ENCODE peak calls at places on chromosomes 5 and 9, in eight cellular contexts. One of them, this sample, is unnamed.

GRCh38 chr5:132775439-132776076 is 1.5 kb downstream of the SEPTIN8 start:
- DNase-seq in right cardiac atrium: no peak
- DNase-seq in T follicular helper cell: no peak
- DNase-seq in HS-27A: no peak
- DNase-seq in NCI-H1694: no peak
- DNase-seq in endothelial cell: no peak
- DNase-seq in ELR: peak
- DNase-seq in CD8-positive, alpha-beta T cell: no peak
- DNase-seq in this sample: no peak

GRCh38 chr5:56616454-56617160 is 198.7 kb upstream of the MAP3K1 start:
- DNase-seq in endothelial cell: no peak
- DNase-seq in T follicular helper cell: no peak
- DNase-seq in ELR: no peak
- DNase-seq in CD8-positive, alpha-beta T cell: no peak
- DNase-seq in NCI-H1694: no peak
- DNase-seq in right cardiac atrium: no peak
- DNase-seq in HS-27A: no peak
- DNase-seq in this sample: no peak

GRCh38 chr9:106716820-106717219 is 146.1 kb upstream of the ZNF462 start:
- DNase-seq in right cardiac atrium: no peak
- DNase-seq in T follicular helper cell: no peak
- DNase-seq in endothelial cell: no peak
- DNase-seq in NCI-H1694: no peak
- DNase-seq in CD8-positive, alpha-beta T cell: no peak
- DNase-seq in HS-27A: no peak
- DNase-seq in ELR: peak
- DNase-seq in this sample: no peak

GRCh38 chr9:134162212-134162775 is 2.1 kb downstream of the RNU6ATAC start:
- DNase-seq in NCI-H1694: no peak
- DNase-seq in right cardiac atrium: peak
- DNase-seq in endothelial cell: no peak
- DNase-seq in HS-27A: no peak
- DNase-seq in CD8-positive, alpha-beta T cell: no peak
- DNase-seq in ELR: no peak
- DNase-seq in T follicular helper cell: no peak
- DNase-seq in this sample: no peak

GRCh38 chr5:168531191-168531590 is 2.1 kb downstream of the FBLL1 start:
- DNase-seq in CD8-positive, alpha-beta T cell: no peak
- DNase-seq in HS-27A: no peak
- DNase-seq in T follicular helper cell: no peak
- DNase-seq in right cardiac atrium: no peak
- DNase-seq in endothelial cell: no peak
- DNase-seq in ELR: no peak
- DNase-seq in NCI-H1694: no peak
- DNase-seq in this sample: no peak

GRCh38 chr9:110076894-110077725 is 130.8 kb downstream of the C9orf152 start:
- DNase-seq in endothelial cell: no peak
- DNase-seq in T follicular helper cell: no peak
- DNase-seq in HS-27A: peak
- DNase-seq in right cardiac atrium: no peak
- DNase-seq in CD8-positive, alpha-beta T cell: no peak
- DNase-seq in NCI-H1694: no peak
- DNase-seq in ELR: peak
- DNase-seq in this sample: no peak

GRCh38 chr5:10600629-10601245 is 36.9 kb downstream of the ANKRD33B start:
- DNase-seq in HS-27A: no peak
- DNase-seq in CD8-positive, alpha-beta T cell: no peak
- DNase-seq in T follicular helper cell: no peak
- DNase-seq in endothelial cell: no peak
- DNase-seq in right cardiac atrium: no peak
- DNase-seq in ELR: peak
- DNase-seq in NCI-H1694: peak
- DNase-seq in this sample: no peak

GRCh38 chr5:73901455-73901854 is 275.5 kb downstream of the ARHGEF28 start:
- DNase-seq in NCI-H1694: no peak
- DNase-seq in ELR: peak
- DNase-seq in right cardiac atrium: no peak
- DNase-seq in CD8-positive, alpha-beta T cell: no peak
- DNase-seq in HS-27A: no peak
- DNase-seq in T follicular helper cell: no peak
- DNase-seq in endothelial cell: no peak
- DNase-seq in this sample: no peak

GRCh38 chr9:94563548-94563947 is 8.7 kb downstream of the PCAT7 start:
- DNase-seq in right cardiac atrium: no peak
- DNase-seq in CD8-positive, alpha-beta T cell: no peak
- DNase-seq in NCI-H1694: no peak
- DNase-seq in ELR: no peak
- DNase-seq in HS-27A: no peak
- DNase-seq in endothelial cell: no peak
- DNase-seq in T follicular helper cell: no peak
- DNase-seq in this sample: no peak

GRCh38 chr9:72041775-72042194 is 18.6 kb downstream of the C9orf57 start:
- DNase-seq in NCI-H1694: no peak
- DNase-seq in ELR: peak
- DNase-seq in endothelial cell: no peak
- DNase-seq in T follicular helper cell: no peak
- DNase-seq in right cardiac atrium: peak
- DNase-seq in CD8-positive, alpha-beta T cell: no peak
- DNase-seq in HS-27A: no peak
- DNase-seq in this sample: peak

GRCh38 chr5:35136386-35136785 is 88.6 kb upstream of the AGXT2 start:
- DNase-seq in CD8-positive, alpha-beta T cell: no peak
- DNase-seq in ELR: peak
- DNase-seq in NCI-H1694: no peak
- DNase-seq in HS-27A: peak
- DNase-seq in endothelial cell: no peak
- DNase-seq in right cardiac atrium: no peak
- DNase-seq in T follicular helper cell: no peak
- DNase-seq in this sample: no peak

This sample was measured in left ventricle myocardium inferior.